ENCODE peak calls at places on chromosomes 6 and 20, in six cellular contexts. A is naive B cell; C is activated CD8-positive, alpha-beta memory T cell treated with anti-CD3 and anti-CD28 coated beads, Interleukin-2, amount 10 ng/mL, durations not matched to agents 7 days and 5 days; D is omental fat pad; F is T-cell; M is naive thymus-derived CD4-positive, alpha-beta T cell. W is an unnamed sample.

GRCh38 chr20:62217913-62218773 is 1.9 kb downstream of the HRH3 start:
- ATAC-seq in F (no peak), D (no peak), C (no peak), A (no peak), M (no peak), W (no peak)

GRCh38 chr20:62030834-62031434 is 34.7 kb downstream of the TAF4 start:
- ATAC-seq in A (peak; percentile 92), C (peak; percentile 57), D (no peak), M (peak; percentile 84), F (peak; percentile 89), W (peak; percentile 92)

GRCh38 chr6:42938987-42939809 is 9.9 kb downstream of the CNPY3 start:
- ATAC-seq in A (no peak), F (no peak), D (no peak), C (no peak), M (no peak), W (no peak)

GRCh38 chr20:44573501-44573869 is 8.9 kb upstream of the PKIG start:
- ATAC-seq in C (no peak), D (no peak), A (no peak), F (no peak), M (no peak), W (no peak)

GRCh38 chr20:45629496-45630100 is at the start of gene WFDC10A:
- ATAC-seq in D (no peak), F (peak; percentile 57), C (peak; percentile 67), M (peak; percentile 82), A (peak; percentile 87), W (peak; percentile 78)

GRCh38 chr6:33737267-33738026 is 9.3 kb downstream of the IP6K3 start:
- ATAC-seq in M (no peak), D (no peak), A (no peak), F (no peak), C (no peak), W (no peak)

GRCh38 chr6:76706566-76706965 is 634.1 kb upstream of the IMPG1 start:
- ATAC-seq in F (no peak), A (no peak), M (no peak), D (no peak), C (no peak), W (no peak)

GRCh38 chr6:142845143-142845571 is 99.8 kb downstream of the HIVEP2 start:
- ATAC-seq in F (peak; percentile 28), C (peak; percentile 40), A (peak; percentile 66), M (peak; percentile 34), D (no peak), W (peak; percentile 70)

GRCh38 chr6:53070808-53071207 is 5.6 kb downstream of the FBXO9 start:
- ATAC-seq in A (peak; percentile 35), F (peak; percentile 43), C (peak; percentile 64), M (no peak), D (no peak), W (peak; percentile 90)